ENCODE peak calls at places on chromosomes 16 and 17, in nine cellular contexts. K is breast epithelium; Z is germinal center; W is stimulated activated CD4-positive, alpha-beta T cell treated with anti-CD3 and anti-CD28 coated beads, Interleukin-15, amount 100 ng/mL, for 48 hours; G is activated effector memory CD4-positive, alpha-beta T cell treated with anti-CD3 and anti-CD28 coated beads, Interleukin-2, amount 50 U/mL, for 16 hours; X is hypothalamus; I is OCI-LY7; E is Caco-2; C is activated T-cell treated with anti-CD3 and anti-CD28 coated beads, Interleukin-2, amount 50 U/mL, for 1 hour. J is an unnamed sample.

GRCh38 chr17:80104956-80105375 is 3.6 kb downstream of the GAA start:
- DNase-seq in X (no peak), K (no peak), W (no peak), I (no peak), C (no peak), G (no peak), Z (no peak), E (no peak), J (no peak)

GRCh38 chr16:88477631-88478030 is 24.6 kb downstream of the ZFPM1 start:
- DNase-seq in W (no peak), E (no peak), C (no peak), I (no peak), K (no peak), X (no peak), Z (no peak), G (no peak), J (no peak)

GRCh38 chr16:22264786-22265185 is 32.4 kb upstream of the POLR3E start:
- DNase-seq in X (no peak), W (no peak), C (no peak), G (no peak), K (no peak), Z (no peak), E (no peak), I (no peak), J (no peak)

GRCh38 chr17:74619077-74619673 is 4.4 kb downstream of the CD300E start:
- DNase-seq in K (no peak), E (no peak), I (no peak), G (no peak), W (no peak), X (no peak), C (no peak), Z (no peak), J (no peak)

GRCh38 chr17:65100316-65101140 is 36.6 kb upstream of the RGS9 start:
- DNase-seq in K (peak; percentile 87), C (peak; percentile 87), X (peak; percentile 85), W (peak; percentile 68), G (peak; percentile 94), I (peak; percentile 91), E (peak; percentile 79), Z (peak; percentile 90), J (peak; percentile 81)

GRCh38 chr17:58991718-58992331 is 114.9 kb downstream of the TRIM37 start:
- DNase-seq in Z (no peak), X (no peak), W (peak; percentile 3), C (no peak), G (no peak), E (peak; percentile 75), I (no peak), K (no peak), J (no peak)

GRCh38 chr16:2748757-2749455 is 3.5 kb upstream of the SRRM2 start:
- DNase-seq in G (no peak), C (no peak), E (no peak), X (no peak), Z (no peak), W (no peak), K (no peak), I (no peak), J (no peak)

GRCh38 chr17:12567077-12568053 is 98.3 kb upstream of the MYOCD start:
- DNase-seq in X (no peak), W (no peak), G (no peak), Z (no peak), E (no peak), C (no peak), I (no peak), K (no peak), J (no peak)

GRCh38 chr17:44556114-44556853 is 1.0 kb upstream of the FZD2 start:
- DNase-seq in E (peak; percentile 54), C (no peak), I (peak; percentile 85), Z (peak; percentile 76), W (no peak), G (no peak), X (peak; percentile 26), K (no peak), J (no peak)

GRCh38 chr17:27571563-27572129 is 59.3 kb upstream of the LGALS9 start:
- DNase-seq in Z (no peak), K (no peak), I (no peak), W (no peak), E (peak; percentile 38), X (no peak), G (no peak), C (no peak), J (no peak)

GRCh38 chr17:73549841-73550430 is 94.3 kb downstream of the SDK2 start:
- DNase-seq in G (no peak), X (no peak), E (no peak), W (no peak), K (no peak), C (no peak), Z (no peak), I (no peak), J (no peak)

GRCh38 chr16:50314665-50315064 is 48.3 kb downstream of the ADCY7 start:
- DNase-seq in I (no peak), E (no peak), C (peak; percentile 9), K (no peak), G (no peak), Z (no peak), X (no peak), W (no peak), J (no peak)

GRCh38 chr17:4175921-4176802 is 33.2 kb downstream of the CYB5D2 start:
- DNase-seq in Z (no peak), E (no peak), G (peak; percentile 79), C (peak; percentile 57), X (no peak), W (peak; percentile 36), K (no peak), I (no peak), J (no peak)

GRCh38 chr17:29784661-29785060 is 145.4 kb downstream of the SSH2 start:
- DNase-seq in E (no peak), I (no peak), C (no peak), K (no peak), W (no peak), G (no peak), X (no peak), Z (no peak), J (no peak)

GRCh38 chr17:28968269-28968913 is 17.1 kb upstream of the PHF12 start:
- DNase-seq in W (no peak), Z (no peak), I (no peak), X (no peak), G (no peak), C (no peak), E (no peak), K (no peak), J (no peak)

GRCh38 chr17:76271669-76272540 is 6.8 kb downstream of the UBALD2 start:
- DNase-seq in E (no peak), G (peak; percentile 90), C (peak; percentile 62), W (peak; percentile 88), X (no peak), I (peak; percentile 89), Z (peak; percentile 77), K (no peak), J (no peak)

GRCh38 chr17:43349142-43349541 is 49.7 kb upstream of the ARL4D start:
- DNase-seq in G (no peak), E (no peak), C (no peak), X (no peak), K (no peak), W (no peak), I (no peak), Z (no peak), J (no peak)

GRCh38 chr17:28973414-28973813 is 22.1 kb upstream of the PHF12 start:
- DNase-seq in G (no peak), I (no peak), E (no peak), Z (no peak), C (no peak), W (no peak), X (peak; percentile 49), K (no peak), J (no peak)

GRCh38 chr16:67833035-67833417 is 9.1 kb upstream of the THAP11 start:
- DNase-seq in Z (no peak), C (no peak), E (no peak), X (no peak), G (no peak), W (no peak), K (no peak), I (no peak), J (peak; percentile 49)

GRCh38 chr17:34990921-34991365 is 10.6 kb downstream of the LIG3 start:
- DNase-seq in I (no peak), W (no peak), G (no peak), Z (no peak), C (no peak), E (no peak), K (no peak), X (no peak), J (no peak)

GRCh38 chr16:66705790-66706505 is 9.4 kb upstream of the CMTM4 start:
- DNase-seq in K (no peak), E (no peak), G (no peak), C (no peak), Z (no peak), X (peak; percentile 16), I (no peak), W (no peak), J (no peak)

GRCh38 chr16:8863594-8864424 is 5.0 kb downstream of the CARHSP1 start:
- DNase-seq in C (no peak), X (peak; percentile 93), G (no peak), Z (no peak), E (peak; percentile 94), W (no peak), I (no peak), K (no peak), J (no peak)

GRCh38 chr17:28812980-28813377 is 29.6 kb downstream of the FAM222B start:
- DNase-seq in W (no peak), C (no peak), I (no peak), K (no peak), Z (no peak), X (no peak), G (no peak), E (no peak), J (no peak)

J was measured in PC-9.